ENCODE peak calls at places on chromosomes 1 and 21, in ten cellular contexts. X, T, B, F, C, E, Q, J, Y and D are unnamed samples. For H3K4me1, the result is how much of the 10 kb centered on the place peaks cover.

GRCh38 chr1:62377043-62377562 is 57.9 kb upstream of the KANK4 start:
- DNase-seq in X (no peak), T (no peak), B (no peak), F (no peak), C (no peak), E (no peak), Q (no peak), J (no peak), Y (no peak), D (no peak)

GRCh38 chr1:68378296-68379084 is 71.3 kb downstream of the RPE65 start:
- DNase-seq in X (no peak), T (no peak), B (no peak), F (no peak), C (no peak), E (no peak), Q (no peak), J (no peak), Y (no peak), D (no peak)

GRCh38 chr1:233639611-233640010 is 25.7 kb downstream of the KCNK1 start:
- DNase-seq in X (no peak), T (no peak), B (no peak), F (no peak), C (no peak), E (no peak), Q (no peak), J (no peak), Y (no peak), D (no peak)

GRCh38 chr1:214666674-214667073 is 63.7 kb downstream of the CENPF start:
- DNase-seq in X (no peak), T (no peak), B (no peak), F (no peak), C (no peak), E (no peak), Q (no peak), J (no peak), Y (no peak), D (no peak)

GRCh38 chr1:47696911-47697441 is 259.1 kb downstream of the FOXD2 start:
- DNase-seq in X (no peak), T (no peak), B (no peak), F (no peak), C (no peak), E (no peak), Q (no peak), J (peak), Y (peak), D (peak)

GRCh38 chr21:46121286-46122221 is 23.6 kb downstream of the COL6A2 start:
- DNase-seq in X (peak), T (peak), B (peak), F (no peak), C (peak), E (no peak), Q (no peak), J (peak), Y (peak), D (peak)

GRCh38 chr1:162678439-162678838 is 46.2 kb downstream of the DDR2 start:
- DNase-seq in X (peak), T (peak), B (no peak), F (no peak), C (no peak), E (no peak), Q (no peak), J (peak), Y (no peak), D (no peak)

GRCh38 chr1:39617488-39618049 is 21.9 kb downstream of the HEYL start:
- DNase-seq in X (no peak), T (no peak), B (no peak), F (no peak), C (no peak), E (no peak), Q (no peak), J (no peak), Y (no peak), D (no peak)

GRCh38 chr1:209727785-209728184 is 23.1 kb downstream of the HSD11B1 start:
- DNase-seq in X (no peak), T (no peak), B (no peak), F (no peak), C (no peak), E (no peak), Q (no peak), J (no peak), Y (no peak), D (no peak)

GRCh38 chr1:26857473-26857872 is 5.5 kb upstream of the SFN start:
- DNase-seq in X (no peak), T (no peak), B (no peak), F (no peak), C (no peak), E (no peak), Q (no peak), J (peak), Y (no peak), D (no peak)

GRCh38 chr21:44466351-44466954 is 11.1 kb downstream of the LRRC3 start:
- DNase-seq in X (no peak), T (no peak), B (no peak), F (no peak), C (peak), E (no peak), Q (no peak), J (no peak), Y (no peak), D (no peak)

GRCh38 chr1:3304692-3305091 is 149.8 kb upstream of the ARHGEF16 start:
- DNase-seq in X (no peak), T (no peak), B (no peak), F (no peak), C (peak), E (no peak), Q (no peak), J (no peak), Y (no peak), D (no peak)

GRCh38 chr1:89516055-89516454 is 8.6 kb upstream of the LRRC8B start:
- DNase-seq in X (no peak), T (no peak), B (no peak), F (peak), C (no peak), E (no peak), Q (no peak), J (no peak), Y (no peak), D (no peak)

GRCh38 chr1:86648255-86648654 is 56.1 kb upstream of the SH3GLB1 start:
- DNase-seq in X (no peak), T (no peak), B (no peak), F (no peak), C (no peak), E (no peak), Q (no peak), J (no peak), Y (no peak), D (no peak)

DNA sequence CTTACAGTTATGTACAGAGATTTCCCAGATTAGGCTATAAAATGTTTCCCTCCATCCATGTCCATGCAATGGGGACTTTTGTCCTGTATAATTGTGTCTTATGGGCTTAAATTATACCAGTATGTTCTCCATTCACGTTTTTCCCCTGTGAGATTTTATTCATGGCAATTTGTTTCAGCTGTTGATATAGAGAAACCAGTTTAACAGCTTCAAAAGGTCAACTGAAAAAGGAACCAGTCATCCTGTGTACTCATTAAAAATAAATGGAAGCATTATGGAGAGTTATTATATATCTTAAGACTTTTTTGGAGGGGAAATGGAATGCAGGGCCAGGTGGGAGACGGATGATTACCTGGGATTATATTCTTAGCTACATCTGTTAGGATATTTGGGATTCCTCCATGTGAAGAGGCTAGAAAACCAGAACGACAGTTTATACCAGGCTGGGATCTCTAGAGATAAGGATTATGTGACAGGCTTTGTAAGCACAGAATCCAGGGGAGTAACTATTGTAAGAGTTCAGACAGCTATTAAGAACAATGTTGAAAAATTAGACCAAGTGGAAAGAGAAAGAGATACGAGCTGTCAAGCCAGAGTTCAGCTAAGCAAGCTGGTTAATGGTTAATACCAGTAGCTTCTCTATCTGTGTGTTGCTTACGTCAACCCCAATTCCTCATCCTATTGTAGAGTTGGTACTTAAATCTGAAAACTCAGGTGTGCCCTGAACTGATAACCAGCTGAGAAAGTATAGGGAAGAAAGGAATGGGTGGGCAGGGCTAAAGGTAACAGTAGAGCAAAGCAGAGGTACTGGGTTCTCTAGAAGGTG is 12.4 kb upstream of the ZNF697 start:
- DNase-seq in X (no peak), T (no peak), B (no peak), F (no peak), C (no peak), E (no peak), Q (no peak), J (no peak), Y (no peak), D (no peak)
- H3K4me3 ChIP-seq in X (no peak), T (no peak), B (no peak), F (no peak), C (no peak), E (no peak), Q (no peak), J (no peak), Y (no peak), D (no peak)

DNA sequence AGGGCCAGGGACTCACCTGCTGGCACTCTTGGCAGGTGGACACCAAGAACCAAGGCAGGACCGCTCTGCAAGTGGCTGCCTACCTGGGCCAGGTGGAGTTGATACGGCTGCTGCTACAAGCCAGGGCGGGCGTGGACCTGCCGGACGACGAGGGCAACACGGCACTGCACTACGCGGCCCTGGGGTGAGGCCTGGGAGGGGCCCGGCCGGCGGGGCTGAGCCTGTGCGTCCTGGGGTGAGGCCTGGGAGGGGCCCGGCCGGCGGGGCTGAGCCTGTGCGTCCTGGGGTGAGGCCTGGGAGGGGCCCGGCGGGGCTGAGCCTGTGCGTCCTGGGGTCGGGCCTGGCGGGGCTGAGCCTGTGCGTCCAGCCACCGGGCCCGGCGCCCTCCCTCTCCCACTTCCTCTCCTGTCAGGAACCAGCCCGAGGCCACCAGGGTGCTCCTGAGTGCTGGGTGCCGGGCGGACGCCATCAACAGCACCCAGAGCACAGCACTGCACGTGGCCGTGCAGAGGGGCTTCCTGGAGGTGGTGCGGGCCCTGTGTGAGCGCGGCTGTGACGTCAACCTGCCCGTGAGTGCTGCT is 4.6 kb upstream of the MMP23B start:
- DNase-seq in X (peak), T (no peak), B (peak), F (no peak), C (peak), E (no peak), Q (no peak), J (peak), Y (peak), D (peak)
- TF ChIP-seq POLR2A in X (no peak), T (no peak), B (no peak), F (no peak), C (no peak), E (no peak), Q (no peak), J (no peak), Y (no peak), D (no peak)

DNA sequence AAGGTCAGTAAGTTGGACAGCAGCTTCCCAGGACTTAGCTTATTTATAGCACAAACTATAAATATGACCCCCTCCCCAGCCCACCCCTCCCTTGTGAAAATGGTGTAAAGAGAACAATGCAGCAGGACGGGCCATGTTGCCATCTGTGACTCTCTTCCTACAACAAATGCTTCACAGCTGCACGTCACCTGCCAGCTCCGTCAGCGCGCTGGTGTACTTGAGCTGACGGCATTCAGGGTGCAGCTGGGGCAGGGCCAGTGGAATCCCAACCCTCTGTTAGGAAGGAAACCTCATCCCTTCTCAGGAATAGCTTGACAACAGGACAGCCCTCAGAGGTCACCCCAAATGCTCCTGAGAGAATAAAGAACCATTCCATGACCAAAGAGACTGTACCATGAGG is 84.9 kb downstream of the ATP1A1 start:
- DNase-seq in X (no peak), T (no peak), B (peak), F (no peak), C (no peak), E (no peak), Q (no peak), J (no peak), Y (no peak), D (no peak)
- H3K4me1 ChIP-seq in X (under half), T (under half), B (under half), F (under half), C (under half), E (under half), Q (under half), J (under half), Y (under half), D (under half)

DNA sequence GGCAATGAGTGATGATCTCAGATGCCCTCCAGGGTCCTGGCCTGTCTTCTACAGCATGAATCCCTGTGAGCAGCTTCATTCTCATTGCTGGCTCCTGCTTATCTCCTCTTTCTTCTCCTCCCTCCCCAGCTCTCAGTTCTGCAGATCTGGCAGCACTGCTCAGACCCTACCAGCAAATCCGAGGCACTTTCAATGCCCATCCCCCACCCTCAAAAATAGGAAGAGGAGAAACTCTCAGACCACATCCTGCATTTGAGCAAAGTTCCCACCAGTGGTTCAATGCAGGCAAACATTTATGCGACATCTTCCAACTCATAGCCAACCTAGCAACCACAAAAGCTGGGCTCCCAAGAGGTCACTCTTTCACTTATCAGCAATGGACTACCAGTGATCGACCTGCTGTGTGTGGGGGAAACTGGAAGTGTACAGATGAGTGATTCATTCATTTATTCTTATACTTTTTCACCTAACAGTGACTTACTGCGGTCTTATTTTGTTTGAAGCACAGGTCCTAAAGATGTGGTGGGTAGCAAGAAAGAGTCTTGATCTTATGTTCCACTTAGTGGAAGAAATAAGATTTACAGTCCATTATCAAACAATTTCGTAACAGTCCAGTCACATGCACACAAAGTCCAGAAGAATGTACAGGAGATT is 5.8 kb upstream of the CHI3L2 start:
- DNase-seq in X (no peak), T (no peak), B (no peak), F (no peak), C (no peak), E (peak), Q (no peak), J (no peak), Y (no peak), D (no peak)
- H3K4me3 ChIP-seq in X (no peak), T (no peak), B (no peak), F (no peak), C (no peak), E (peak), Q (no peak), J (no peak), Y (peak), D (no peak)

DNA sequence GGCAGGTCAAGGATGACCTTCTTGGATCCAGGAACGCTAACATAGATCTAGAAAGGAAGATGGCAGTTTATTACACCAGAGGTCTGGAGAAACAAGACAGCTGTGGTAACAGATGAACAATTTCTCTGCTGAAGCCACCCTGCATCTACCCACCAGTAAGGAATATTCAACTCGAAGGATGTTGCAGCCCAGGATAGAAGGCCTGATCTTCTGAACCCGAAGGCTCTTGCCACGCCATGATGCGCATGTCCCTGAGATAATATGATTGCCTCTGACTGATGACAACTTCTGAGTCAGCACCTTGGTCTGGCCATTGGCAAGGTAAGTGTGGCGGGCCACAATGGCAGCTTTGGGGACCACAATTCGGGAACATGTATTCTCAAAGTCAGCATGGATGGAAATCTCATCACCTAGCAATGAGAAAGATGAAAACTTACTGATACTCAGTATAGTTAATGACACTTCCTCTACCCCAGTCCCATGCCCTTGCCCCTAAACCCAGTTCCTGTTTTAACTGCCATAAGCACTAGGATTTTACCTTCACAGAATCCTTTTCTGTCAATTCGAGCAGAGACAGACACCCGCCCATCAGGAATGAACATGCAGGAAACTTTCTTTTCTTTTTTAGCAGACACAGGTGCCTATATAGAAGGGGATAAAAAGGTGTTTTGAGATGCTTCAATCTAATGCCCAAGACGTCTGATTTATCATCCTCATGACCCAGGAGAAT is 1.8 kb downstream of the TXNIP start:
- DNase-seq in X (no peak), T (peak), B (peak), F (no peak), C (no peak), E (no peak), Q (no peak), J (peak), Y (no peak), D (no peak)
- TF ChIP-seq POLR2A in X (no peak), T (no peak), B (no peak), F (no peak), C (peak), E (peak), Q (peak), J (no peak), Y (peak), D (peak)